ENCODE peak calls at places on chromosomes 12 and 14, in five cellular contexts. D is left ventricle myocardium inferior; Z is CD8-positive, alpha-beta T cell; J is A549; B is body of pancreas. L is an unnamed sample. For H3K9me3, the result is how much of the 10 kb centered on the place peaks cover.

GRCh38 chr12:57151741-57152407 is 4.5 kb upstream of the LRP1-AS start:
- DNase-seq in D (peak), Z (no peak), J (no peak), B (no peak), L (no peak)

GRCh38 chr14:70382556-70382955 is 23.1 kb upstream of the COX16 start:
- DNase-seq in D (no peak), Z (no peak), J (no peak), B (no peak), L (no peak)

GRCh38 chr12:87930033-87930432 is 99.2 kb downstream of the C12orf50 start:
- DNase-seq in D (no peak), Z (no peak), J (no peak), B (no peak), L (no peak)

GRCh38 chr12:79997115-79997805 is 62.4 kb upstream of the PPP1R12A start:
- DNase-seq in D (no peak), Z (no peak), J (no peak), B (no peak), L (no peak)

GRCh38 chr12:49583361-49584094 is 15.6 kb upstream of the MCRS1 start:
- DNase-seq in D (no peak), Z (no peak), J (no peak), B (no peak), L (no peak)

GRCh38 chr14:58367296-58367695 is 28.4 kb upstream of the TOMM20L start:
- DNase-seq in D (no peak), Z (no peak), J (no peak), B (peak), L (no peak)

GRCh38 chr12:46386877-46387629 is 14.5 kb upstream of the SLC38A2 start:
- DNase-seq in D (peak), Z (no peak), J (no peak), B (no peak), L (peak)

GRCh38 chr12:46372131-46372851 is at the start of gene SLC38A2:
- DNase-seq in D (peak), Z (peak), J (peak), B (peak), L (peak)

GRCh38 chr12:80849367-80849766 is 88.4 kb downstream of the LIN7A start:
- DNase-seq in D (no peak), Z (no peak), J (no peak), B (no peak), L (no peak)

GRCh38 chr14:64754685-64755084 is 50.5 kb downstream of the PLEKHG3 start:
- DNase-seq in D (no peak), Z (no peak), J (no peak), B (no peak), L (no peak)

GRCh38 chr14:84770030-84770429 is 759.9 kb upstream of the FLRT2 start:
- DNase-seq in D (no peak), Z (no peak), J (no peak), B (no peak), L (no peak)

GRCh38 chr14:84767434-84767833 is 762.5 kb upstream of the FLRT2 start:
- DNase-seq in D (no peak), Z (no peak), J (no peak), B (no peak), L (no peak)
- H3K9me3 ChIP-seq in D (under half), Z (under half), J (under half), B (under half), L (under half)

GRCh38 chr14:87992349-87992719 is 648 bp downstream of the GALC start:
- DNase-seq in D (no peak), Z (no peak), J (no peak), B (no peak), L (no peak)
- H3K27ac ChIP-seq in D (peak), Z (peak), J (peak), B (peak), L (peak)

GRCh38 chr14:104793703-104793959 is 1.9 kb downstream of the AKT1 start:
- DNase-seq in D (no peak), Z (no peak), J (no peak), B (no peak), L (no peak)
- H3K4me3 ChIP-seq in D (peak), Z (no peak), J (no peak), B (no peak), L (no peak)

GRCh38 chr12:9909724-9910123 is 22.4 kb downstream of the CLEC2A start:
- DNase-seq in D (no peak), Z (no peak), J (no peak), B (no peak), L (no peak)

GRCh38 chr12:9907769-9908168 is 24.4 kb downstream of the CLEC2A start:
- DNase-seq in D (no peak), Z (no peak), J (no peak), B (no peak), L (no peak)

GRCh38 chr12:9908350-9908749 is 23.8 kb downstream of the CLEC2A start:
- DNase-seq in D (no peak), Z (no peak), J (no peak), B (no peak), L (no peak)

GRCh38 chr12:9911708-9912107 is 20.5 kb downstream of the CLEC2A start:
- DNase-seq in D (no peak), Z (no peak), J (no peak), B (no peak), L (no peak)

DNA sequence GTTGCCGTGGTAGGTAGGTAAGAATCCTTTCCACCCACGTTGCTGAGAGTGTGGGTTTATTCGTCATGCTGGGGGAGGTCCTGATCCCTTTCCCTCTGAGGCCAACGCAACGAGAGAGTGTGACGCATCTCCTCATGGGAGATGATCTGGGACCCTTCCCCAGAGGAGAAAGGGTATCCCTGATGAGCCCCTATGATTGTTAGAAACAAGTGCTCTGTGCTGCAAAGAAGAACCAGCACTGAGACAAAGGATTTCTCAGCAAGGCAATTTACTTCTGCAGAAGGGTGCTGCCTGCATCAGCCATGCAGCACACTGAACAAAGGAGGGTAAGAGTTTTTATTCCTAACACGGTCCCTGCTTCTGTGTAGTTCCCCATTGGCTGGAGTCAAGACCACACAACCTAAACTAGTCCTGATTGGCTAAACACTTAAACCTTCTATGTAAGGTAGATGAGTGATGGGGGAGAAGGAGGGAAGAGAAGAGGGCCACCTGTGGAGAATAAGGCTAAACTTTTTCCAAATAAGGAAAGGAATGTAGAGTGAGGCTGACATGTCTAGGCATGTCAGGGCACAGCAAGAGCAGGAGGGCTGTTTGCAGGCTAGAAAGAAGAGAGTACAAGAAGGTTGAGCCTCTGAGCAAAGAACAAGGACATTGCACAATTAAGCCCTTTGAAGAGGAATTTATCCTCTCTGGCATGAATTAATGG is 21.3 kb downstream of the CLEC2A start:
- DNase-seq in D (no peak), Z (no peak), J (no peak), B (no peak), L (no peak)
- H3K9me3 ChIP-seq in D (under half), Z (under half), J (under half), B (under half), L (under half)

GRCh38 chr14:74800780-74801179 is 37.7 kb downstream of the YLPM1 start:
- DNase-seq in D (no peak), Z (no peak), J (no peak), B (no peak), L (no peak)
- H3K27ac ChIP-seq in D (no peak), Z (no peak), J (no peak), B (no peak), L (no peak)

DNA sequence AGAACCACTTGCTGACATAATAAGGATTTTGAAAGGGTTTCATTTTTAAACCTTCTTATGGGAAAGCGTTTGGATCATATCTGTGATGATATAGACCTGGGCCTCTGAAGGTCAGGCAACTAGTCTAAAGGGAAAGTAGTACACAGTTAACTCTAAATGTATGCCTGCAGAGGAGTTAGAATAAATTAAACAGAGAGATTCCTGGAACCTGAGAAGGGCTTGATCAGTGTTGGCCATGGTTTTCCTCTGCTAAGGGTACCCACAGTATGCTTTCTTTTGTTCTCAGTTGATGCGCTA is 14.4 kb upstream of the POLR3B start:
- DNase-seq in D (no peak), Z (no peak), J (no peak), B (no peak), L (no peak)
- H3K4me3 ChIP-seq in D (peak), Z (no peak), J (no peak), B (no peak), L (no peak)

L was measured in thyroid gland.